ENCODE peak calls at places on chromosomes 11 and 22, in five cellular contexts. X is natural killer cell; L is left cardiac atrium; O is Right ventricle myocardium inferior; Y is activated T-cell treated with anti-CD3 and anti-CD28 coated beads, Interleukin-2, amount 50 U/mL, for 4 hours. C is an unnamed sample.

GRCh38 chr11:125489166-125489565 is 6.9 kb downstream of the FEZ1 start:
- ATAC-seq in X (no peak), L (no peak), O (no peak), Y (no peak), C (no peak)

GRCh38 chr22:22614065-22614464 is 30.3 kb upstream of the GGTLC2 start:
- ATAC-seq in X (no peak), L (no peak), O (no peak), Y (no peak), C (no peak)

GRCh38 chr11:70501026-70501901 is 102.9 kb downstream of the CTTN start:
- ATAC-seq in X (no peak), L (peak), O (peak), Y (no peak), C (no peak)

GRCh38 chr11:66297610-66298009 is 5.9 kb downstream of the TMEM151A start:
- ATAC-seq in X (no peak), L (no peak), O (no peak), Y (no peak), C (no peak)

GRCh38 chr11:115267228-115267627 is 237.0 kb downstream of the CADM1 start:
- ATAC-seq in X (no peak), L (no peak), O (no peak), Y (no peak), C (no peak)

GRCh38 chr11:71447791-71448256 is 369 bp downstream of the DHCR7 start:
- ATAC-seq in X (peak), L (peak), O (peak), Y (peak), C (peak)

GRCh38 chr11:69017951-69018350 is 4.9 kb upstream of the MRGPRF start:
- ATAC-seq in X (no peak), L (no peak), O (no peak), Y (no peak), C (no peak)

GRCh38 chr11:57277845-57278720 is 41.0 kb upstream of the APLNR start:
- ATAC-seq in X (peak), L (peak), O (peak), Y (no peak), C (peak)

GRCh38 chr11:121814962-121815361 is 301.1 kb downstream of the BLID start:
- ATAC-seq in X (no peak), L (no peak), O (no peak), Y (no peak), C (no peak)

GRCh38 chr11:119793335-119793984 is 64.5 kb upstream of the NECTIN1 start:
- ATAC-seq in X (no peak), L (no peak), O (no peak), Y (no peak), C (no peak)

GRCh38 chr11:78027759-78028158 is 4.7 kb upstream of the KCTD14 start:
- ATAC-seq in X (no peak), L (no peak), O (no peak), Y (no peak), C (no peak)

GRCh38 chr11:17008099-17008498 is 6.1 kb downstream of the PLEKHA7 start:
- ATAC-seq in X (no peak), L (peak), O (no peak), Y (no peak), C (no peak)

GRCh38 chr11:111417766-111418435 is 38.8 kb upstream of the POU2AF1 start:
- ATAC-seq in X (peak), L (peak), O (peak), Y (no peak), C (peak)

GRCh38 chr22:22214819-22215329 is 29.7 kb upstream of the VPREB1 start:
- ATAC-seq in X (no peak), L (no peak), O (no peak), Y (no peak), C (no peak)

GRCh38 chr11:36509265-36509664 is 807 bp downstream of the TRAF6 start:
- ATAC-seq in X (no peak), L (peak), O (peak), Y (no peak), C (no peak)

GRCh38 chr11:1870721-1871466 is 18.0 kb downstream of the LSP1 start:
- ATAC-seq in X (peak), L (peak), O (peak), Y (peak), C (no peak)

GRCh38 chr11:357582-357981 is 11.7 kb upstream of the B4GALNT4 start:
- ATAC-seq in X (no peak), L (no peak), O (no peak), Y (no peak), C (no peak)

GRCh38 chr11:86637976-86638375 is 34.4 kb downstream of the ME3 start:
- ATAC-seq in X (peak), L (no peak), O (no peak), Y (peak), C (no peak)

GRCh38 chr11:117473692-117474091 is 146.0 kb downstream of the CEP164 start:
- ATAC-seq in X (no peak), L (no peak), O (no peak), Y (no peak), C (no peak)

GRCh38 chr11:86377972-86378371 is 3.3 kb downstream of the CCDC81 start:
- ATAC-seq in X (no peak), L (no peak), O (no peak), Y (no peak), C (no peak)

GRCh38 chr11:73048446-73048845 is 93.7 kb downstream of the FCHSD2 start:
- ATAC-seq in X (no peak), L (no peak), O (no peak), Y (no peak), C (no peak)

GRCh38 chr11:61961570-61962212 is 5.7 kb downstream of the FTH1 start:
- ATAC-seq in X (peak), L (peak), O (peak), Y (no peak), C (peak)

GRCh38 chr11:114883472-114883871 is 205.1 kb downstream of the NXPE2 start:
- ATAC-seq in X (no peak), L (peak), O (peak), Y (no peak), C (no peak)

GRCh38 chr22:48721394-48721666 is 1106.3 kb downstream of the BRD1 start:
- ATAC-seq in X (no peak), L (no peak), O (no peak), Y (no peak), C (no peak)

GRCh38 chr11:88861618-88862017 is 204.2 kb downstream of the GRM5 start:
- ATAC-seq in X (no peak), L (no peak), O (no peak), Y (no peak), C (no peak)

GRCh38 chr11:47932544-47932943 is 47.8 kb upstream of the PTPRJ start:
- ATAC-seq in X (no peak), L (no peak), O (no peak), Y (peak), C (no peak)

GRCh38 chr11:61851128-61851899 is 23.2 kb downstream of the FADS2 start:
- ATAC-seq in X (no peak), L (peak), O (peak), Y (no peak), C (no peak)

GRCh38 chr11:73538381-73538872 is 59.5 kb downstream of the FAM168A start:
- ATAC-seq in X (peak), L (no peak), O (no peak), Y (peak), C (no peak)

GRCh38 chr11:76946223-76946622 is 85.5 kb downstream of the ACER3 start:
- ATAC-seq in X (no peak), L (no peak), O (no peak), Y (no peak), C (no peak)

GRCh38 chr22:20748820-20749428 is 25.0 kb upstream of the SERPIND1 start:
- ATAC-seq in X (no peak), L (no peak), O (no peak), Y (no peak), C (peak)

GRCh38 chr22:21876486-21877176 is 9.2 kb upstream of the MAPK1 start:
- ATAC-seq in X (no peak), L (no peak), O (no peak), Y (peak), C (no peak)

GRCh38 chr22:26002456-26002855 is 166.8 kb upstream of the SEZ6L start:
- ATAC-seq in X (no peak), L (no peak), O (no peak), Y (no peak), C (no peak)

GRCh38 chr11:118911113-118911879 is 14.4 kb downstream of the BCL9L start:
- ATAC-seq in X (peak), L (no peak), O (no peak), Y (no peak), C (peak)

GRCh38 chr11:2289350-2289749 is 12.4 kb downstream of the C11orf21 start:
- ATAC-seq in X (no peak), L (no peak), O (no peak), Y (no peak), C (no peak)

GRCh38 chr22:32355760-32356159 is 1.9 kb upstream of the RFPL3 start:
- ATAC-seq in X (no peak), L (no peak), O (no peak), Y (no peak), C (no peak)

GRCh38 chr11:47177846-47178245 is 1.2 kb upstream of the ARFGAP2 start:
- ATAC-seq in X (no peak), L (no peak), O (peak), Y (no peak), C (no peak)

GRCh38 chr11:46695345-46696211 is 4.8 kb downstream of the ARHGAP1 start:
- ATAC-seq in X (no peak), L (no peak), O (no peak), Y (no peak), C (no peak)

C was measured in gastroesophageal sphincter.